ENCODE peak calls at places on chromosomes 13 and 19, in ten cellular contexts. One of them, this sample, is unnamed.
A peak's percentile ranks its signal among the peaks of the same experiment; 100 is the strongest.

GRCh38 chr19:1505012-1505411 is 7.8 kb downstream of the ADAMTSL5 start:
- DNase-seq in cardiac fibroblast: no peak
- DNase-seq in NB4: no peak
- DNase-seq in thyroid gland: no peak
- DNase-seq in heart right ventricle: no peak
- DNase-seq in CD8-positive, alpha-beta T cell: no peak
- DNase-seq in CD4-positive, alpha-beta T cell: no peak
- DNase-seq in cardiac muscle cell: no peak
- DNase-seq in upper lobe of left lung: no peak
- DNase-seq in AG04449: no peak
- DNase-seq in this sample: no peak

GRCh38 chr19:45779231-45780145 is 2.8 kb downstream of the DMPK start:
- DNase-seq in upper lobe of left lung: peak; percentile 97
- DNase-seq in AG04449: no peak
- DNase-seq in NB4: peak; percentile 70
- DNase-seq in heart right ventricle: peak; percentile 76
- DNase-seq in thyroid gland: peak; percentile 77
- DNase-seq in CD8-positive, alpha-beta T cell: peak; percentile 77
- DNase-seq in cardiac fibroblast: peak; percentile 51
- DNase-seq in cardiac muscle cell: peak; percentile 45
- DNase-seq in CD4-positive, alpha-beta T cell: peak; percentile 81
- DNase-seq in this sample: peak; percentile 70

GRCh38 chr19:43763473-43763939 is 8.7 kb upstream of the SMG9 start:
- DNase-seq in heart right ventricle: no peak
- DNase-seq in thyroid gland: no peak
- DNase-seq in NB4: no peak
- DNase-seq in cardiac muscle cell: no peak
- DNase-seq in cardiac fibroblast: peak; percentile 43
- DNase-seq in CD8-positive, alpha-beta T cell: no peak
- DNase-seq in upper lobe of left lung: no peak
- DNase-seq in CD4-positive, alpha-beta T cell: no peak
- DNase-seq in AG04449: no peak
- DNase-seq in this sample: no peak

GRCh38 chr13:29422015-29422414 is 173.5 kb downstream of the SLC7A1 start:
- DNase-seq in AG04449: no peak
- DNase-seq in CD8-positive, alpha-beta T cell: no peak
- DNase-seq in thyroid gland: no peak
- DNase-seq in NB4: no peak
- DNase-seq in CD4-positive, alpha-beta T cell: no peak
- DNase-seq in cardiac fibroblast: no peak
- DNase-seq in upper lobe of left lung: no peak
- DNase-seq in heart right ventricle: no peak
- DNase-seq in cardiac muscle cell: no peak
- DNase-seq in this sample: no peak

GRCh38 chr19:5138606-5139594 is 170.0 kb downstream of the KDM4B start:
- DNase-seq in CD4-positive, alpha-beta T cell: peak; percentile 36
- DNase-seq in heart right ventricle: peak; percentile 62
- DNase-seq in thyroid gland: peak; percentile 24
- DNase-seq in cardiac fibroblast: peak; percentile 76
- DNase-seq in cardiac muscle cell: peak; percentile 95
- DNase-seq in NB4: peak; percentile 96
- DNase-seq in CD8-positive, alpha-beta T cell: peak; percentile 88
- DNase-seq in upper lobe of left lung: peak; percentile 50
- DNase-seq in AG04449: no peak
- DNase-seq in this sample: no peak

GRCh38 chr13:85725433-85725832 is 73.8 kb downstream of the SLITRK6 start:
- DNase-seq in thyroid gland: no peak
- DNase-seq in cardiac fibroblast: no peak
- DNase-seq in AG04449: no peak
- DNase-seq in CD4-positive, alpha-beta T cell: no peak
- DNase-seq in heart right ventricle: no peak
- DNase-seq in cardiac muscle cell: no peak
- DNase-seq in NB4: no peak
- DNase-seq in upper lobe of left lung: no peak
- DNase-seq in CD8-positive, alpha-beta T cell: no peak
- DNase-seq in this sample: no peak

GRCh38 chr19:3285647-3286176 is 61.3 kb downstream of the CELF5 start:
- DNase-seq in thyroid gland: no peak
- DNase-seq in heart right ventricle: no peak
- DNase-seq in cardiac muscle cell: peak; percentile 27
- DNase-seq in CD4-positive, alpha-beta T cell: peak; percentile 50
- DNase-seq in upper lobe of left lung: peak; percentile 89
- DNase-seq in cardiac fibroblast: peak; percentile 28
- DNase-seq in CD8-positive, alpha-beta T cell: peak; percentile 72
- DNase-seq in AG04449: no peak
- DNase-seq in NB4: no peak
- DNase-seq in this sample: peak; percentile 54

GRCh38 chr13:36548129-36548528 is 115.8 kb downstream of the CCNA1 start:
- DNase-seq in AG04449: no peak
- DNase-seq in heart right ventricle: peak; percentile 8
- DNase-seq in upper lobe of left lung: no peak
- DNase-seq in CD8-positive, alpha-beta T cell: no peak
- DNase-seq in cardiac fibroblast: no peak
- DNase-seq in CD4-positive, alpha-beta T cell: no peak
- DNase-seq in cardiac muscle cell: no peak
- DNase-seq in NB4: no peak
- DNase-seq in thyroid gland: peak; percentile 65
- DNase-seq in this sample: no peak

GRCh38 chr19:4473708-4474503 is 1.8 kb downstream of the HDGFL2 start:
- DNase-seq in CD8-positive, alpha-beta T cell: no peak
- DNase-seq in CD4-positive, alpha-beta T cell: no peak
- DNase-seq in cardiac fibroblast: no peak
- DNase-seq in cardiac muscle cell: peak; percentile 19
- DNase-seq in upper lobe of left lung: peak; percentile 83
- DNase-seq in NB4: no peak
- DNase-seq in heart right ventricle: no peak
- DNase-seq in thyroid gland: peak; percentile 16
- DNase-seq in AG04449: no peak
- DNase-seq in this sample: no peak

GRCh38 chr13:75129331-75129730 is 352.6 kb downstream of the TBC1D4 start:
- DNase-seq in NB4: no peak
- DNase-seq in cardiac fibroblast: no peak
- DNase-seq in cardiac muscle cell: no peak
- DNase-seq in thyroid gland: no peak
- DNase-seq in AG04449: no peak
- DNase-seq in CD8-positive, alpha-beta T cell: no peak
- DNase-seq in heart right ventricle: no peak
- DNase-seq in CD4-positive, alpha-beta T cell: no peak
- DNase-seq in upper lobe of left lung: no peak
- DNase-seq in this sample: no peak

GRCh38 chr13:47069133-47069532 is 172.3 kb upstream of the HTR2A start:
- DNase-seq in cardiac muscle cell: no peak
- DNase-seq in AG04449: no peak
- DNase-seq in upper lobe of left lung: no peak
- DNase-seq in CD4-positive, alpha-beta T cell: no peak
- DNase-seq in cardiac fibroblast: no peak
- DNase-seq in CD8-positive, alpha-beta T cell: no peak
- DNase-seq in thyroid gland: no peak
- DNase-seq in NB4: no peak
- DNase-seq in heart right ventricle: no peak
- DNase-seq in this sample: no peak

GRCh38 chr19:16895467-16896097 is 6.8 kb downstream of the F2RL3 start:
- DNase-seq in upper lobe of left lung: peak; percentile 87
- DNase-seq in NB4: peak; percentile 48
- DNase-seq in thyroid gland: no peak
- DNase-seq in CD4-positive, alpha-beta T cell: no peak
- DNase-seq in cardiac muscle cell: peak; percentile 24
- DNase-seq in AG04449: no peak
- DNase-seq in heart right ventricle: no peak
- DNase-seq in cardiac fibroblast: peak; percentile 23
- DNase-seq in CD8-positive, alpha-beta T cell: no peak
- DNase-seq in this sample: no peak

GRCh38 chr19:51901860-51902259 is 3.0 kb downstream of the ZNF649 start:
- DNase-seq in AG04449: no peak
- DNase-seq in thyroid gland: no peak
- DNase-seq in NB4: no peak
- DNase-seq in cardiac muscle cell: no peak
- DNase-seq in CD8-positive, alpha-beta T cell: no peak
- DNase-seq in upper lobe of left lung: no peak
- DNase-seq in CD4-positive, alpha-beta T cell: no peak
- DNase-seq in heart right ventricle: no peak
- DNase-seq in cardiac fibroblast: no peak
- DNase-seq in this sample: no peak

GRCh38 chr19:48714759-48715261 is 4.7 kb downstream of the MAMSTR start:
- DNase-seq in heart right ventricle: no peak
- DNase-seq in AG04449: no peak
- DNase-seq in CD8-positive, alpha-beta T cell: no peak
- DNase-seq in thyroid gland: no peak
- DNase-seq in CD4-positive, alpha-beta T cell: no peak
- DNase-seq in NB4: no peak
- DNase-seq in upper lobe of left lung: no peak
- DNase-seq in cardiac muscle cell: no peak
- DNase-seq in cardiac fibroblast: no peak
- DNase-seq in this sample: no peak

GRCh38 chr19:48715681-48716171 is 3.8 kb downstream of the MAMSTR start:
- DNase-seq in thyroid gland: no peak
- DNase-seq in AG04449: no peak
- DNase-seq in heart right ventricle: no peak
- DNase-seq in CD4-positive, alpha-beta T cell: no peak
- DNase-seq in cardiac fibroblast: no peak
- DNase-seq in cardiac muscle cell: no peak
- DNase-seq in upper lobe of left lung: peak; percentile 75
- DNase-seq in CD8-positive, alpha-beta T cell: no peak
- DNase-seq in NB4: no peak
- DNase-seq in this sample: no peak

GRCh38 chr19:48715276-48715675 is 4.2 kb downstream of the MAMSTR start:
- DNase-seq in AG04449: no peak
- DNase-seq in CD8-positive, alpha-beta T cell: no peak
- DNase-seq in upper lobe of left lung: peak; percentile 33
- DNase-seq in cardiac fibroblast: no peak
- DNase-seq in NB4: no peak
- DNase-seq in thyroid gland: no peak
- DNase-seq in CD4-positive, alpha-beta T cell: no peak
- DNase-seq in heart right ventricle: peak; percentile 32
- DNase-seq in cardiac muscle cell: no peak
- DNase-seq in this sample: no peak

GRCh38 chr19:48713041-48713863 is 6.3 kb downstream of the MAMSTR start:
- DNase-seq in upper lobe of left lung: peak; percentile 36
- DNase-seq in CD4-positive, alpha-beta T cell: no peak
- DNase-seq in cardiac muscle cell: no peak
- DNase-seq in heart right ventricle: no peak
- DNase-seq in cardiac fibroblast: no peak
- DNase-seq in thyroid gland: no peak
- DNase-seq in CD8-positive, alpha-beta T cell: no peak
- DNase-seq in AG04449: no peak
- DNase-seq in NB4: peak; percentile 60
- DNase-seq in this sample: no peak

GRCh38 chr19:48713864-48714755 is 5.4 kb downstream of the MAMSTR start:
- DNase-seq in CD8-positive, alpha-beta T cell: peak; percentile 97
- DNase-seq in AG04449: peak; percentile 93
- DNase-seq in thyroid gland: peak; percentile 99
- DNase-seq in CD4-positive, alpha-beta T cell: peak; percentile 95
- DNase-seq in upper lobe of left lung: peak; percentile 99
- DNase-seq in cardiac fibroblast: peak; percentile 100
- DNase-seq in heart right ventricle: peak; percentile 99
- DNase-seq in cardiac muscle cell: peak; percentile 100
- DNase-seq in NB4: peak; percentile 100
- DNase-seq in this sample: peak; percentile 99
- TF ChIP-seq CTCF in CD8-positive, alpha-beta T cell: no peak
- TF ChIP-seq CTCF in AG04449: no peak
- TF ChIP-seq CTCF in thyroid gland: no peak
- TF ChIP-seq CTCF in CD4-positive, alpha-beta T cell: no peak
- TF ChIP-seq CTCF in upper lobe of left lung: no peak
- TF ChIP-seq CTCF in cardiac fibroblast: no peak
- TF ChIP-seq CTCF in heart right ventricle: no peak
- TF ChIP-seq CTCF in cardiac muscle cell: no peak
- TF ChIP-seq CTCF in NB4: peak; percentile 23
- TF ChIP-seq CTCF in this sample: no peak

GRCh38 chr13:94992277-94992989 is 280.1 kb upstream of the SOX21 start:
- DNase-seq in NB4: no peak
- DNase-seq in cardiac muscle cell: peak; percentile 76
- DNase-seq in cardiac fibroblast: peak; percentile 82
- DNase-seq in CD4-positive, alpha-beta T cell: no peak
- DNase-seq in thyroid gland: no peak
- DNase-seq in AG04449: no peak
- DNase-seq in upper lobe of left lung: no peak
- DNase-seq in CD8-positive, alpha-beta T cell: no peak
- DNase-seq in heart right ventricle: no peak
- DNase-seq in this sample: no peak

GRCh38 chr13:94987869-94988268 is 275.5 kb upstream of the SOX21 start:
- DNase-seq in heart right ventricle: no peak
- DNase-seq in cardiac muscle cell: no peak
- DNase-seq in cardiac fibroblast: no peak
- DNase-seq in thyroid gland: no peak
- DNase-seq in CD8-positive, alpha-beta T cell: no peak
- DNase-seq in upper lobe of left lung: no peak
- DNase-seq in NB4: no peak
- DNase-seq in AG04449: no peak
- DNase-seq in CD4-positive, alpha-beta T cell: no peak
- DNase-seq in this sample: no peak

GRCh38 chr13:94987081-94987480 is 274.7 kb upstream of the SOX21 start:
- DNase-seq in AG04449: no peak
- DNase-seq in cardiac muscle cell: peak; percentile 22
- DNase-seq in NB4: no peak
- DNase-seq in cardiac fibroblast: peak; percentile 52
- DNase-seq in heart right ventricle: no peak
- DNase-seq in upper lobe of left lung: no peak
- DNase-seq in CD8-positive, alpha-beta T cell: no peak
- DNase-seq in CD4-positive, alpha-beta T cell: no peak
- DNase-seq in thyroid gland: no peak
- DNase-seq in this sample: no peak

GRCh38 chr13:94984974-94985373 is 272.6 kb upstream of the SOX21 start:
- DNase-seq in thyroid gland: no peak
- DNase-seq in cardiac muscle cell: no peak
- DNase-seq in heart right ventricle: no peak
- DNase-seq in CD4-positive, alpha-beta T cell: no peak
- DNase-seq in NB4: no peak
- DNase-seq in cardiac fibroblast: no peak
- DNase-seq in AG04449: no peak
- DNase-seq in CD8-positive, alpha-beta T cell: no peak
- DNase-seq in upper lobe of left lung: no peak
- DNase-seq in this sample: no peak

GRCh38 chr13:94988654-94989053 is 276.3 kb upstream of the SOX21 start:
- DNase-seq in cardiac muscle cell: peak; percentile 23
- DNase-seq in thyroid gland: no peak
- DNase-seq in heart right ventricle: no peak
- DNase-seq in upper lobe of left lung: no peak
- DNase-seq in CD8-positive, alpha-beta T cell: no peak
- DNase-seq in AG04449: no peak
- DNase-seq in cardiac fibroblast: peak; percentile 30
- DNase-seq in CD4-positive, alpha-beta T cell: no peak
- DNase-seq in NB4: peak; percentile 13
- DNase-seq in this sample: no peak
- TF ChIP-seq CTCF in cardiac muscle cell: peak; percentile 17
- TF ChIP-seq CTCF in thyroid gland: no peak
- TF ChIP-seq CTCF in heart right ventricle: no peak
- TF ChIP-seq CTCF in upper lobe of left lung: no peak
- TF ChIP-seq CTCF in CD8-positive, alpha-beta T cell: no peak
- TF ChIP-seq CTCF in AG04449: no peak
- TF ChIP-seq CTCF in cardiac fibroblast: no peak
- TF ChIP-seq CTCF in CD4-positive, alpha-beta T cell: no peak
- TF ChIP-seq CTCF in NB4: no peak
- TF ChIP-seq CTCF in this sample: no peak

GRCh38 chr13:39779337-39780270 is 124.1 kb downstream of the COG6 start:
- DNase-seq in CD8-positive, alpha-beta T cell: peak; percentile 70
- DNase-seq in AG04449: no peak
- DNase-seq in heart right ventricle: no peak
- DNase-seq in cardiac muscle cell: peak; percentile 59
- DNase-seq in upper lobe of left lung: no peak
- DNase-seq in NB4: no peak
- DNase-seq in cardiac fibroblast: peak; percentile 54
- DNase-seq in thyroid gland: peak; percentile 15
- DNase-seq in CD4-positive, alpha-beta T cell: peak; percentile 26
- DNase-seq in this sample: no peak
- TF ChIP-seq CTCF in CD8-positive, alpha-beta T cell: no peak
- TF ChIP-seq CTCF in AG04449: no peak
- TF ChIP-seq CTCF in heart right ventricle: no peak
- TF ChIP-seq CTCF in cardiac muscle cell: no peak
- TF ChIP-seq CTCF in upper lobe of left lung: no peak
- TF ChIP-seq CTCF in NB4: no peak
- TF ChIP-seq CTCF in cardiac fibroblast: no peak
- TF ChIP-seq CTCF in thyroid gland: no peak
- TF ChIP-seq CTCF in CD4-positive, alpha-beta T cell: no peak
- TF ChIP-seq CTCF in this sample: no peak

GRCh38 chr19:10568444-10568825 is 344 bp downstream of the CDKN2D start:
- DNase-seq in AG04449: no peak
- DNase-seq in CD4-positive, alpha-beta T cell: peak; percentile 42
- DNase-seq in cardiac muscle cell: no peak
- DNase-seq in NB4: peak; percentile 89
- DNase-seq in heart right ventricle: peak; percentile 26
- DNase-seq in upper lobe of left lung: no peak
- DNase-seq in cardiac fibroblast: no peak
- DNase-seq in thyroid gland: peak; percentile 53
- DNase-seq in CD8-positive, alpha-beta T cell: peak; percentile 66
- DNase-seq in this sample: no peak
- TF ChIP-seq CTCF in AG04449: peak; percentile 1
- TF ChIP-seq CTCF in CD4-positive, alpha-beta T cell: no peak
- TF ChIP-seq CTCF in cardiac muscle cell: no peak
- TF ChIP-seq CTCF in NB4: no peak
- TF ChIP-seq CTCF in heart right ventricle: no peak
- TF ChIP-seq CTCF in upper lobe of left lung: no peak
- TF ChIP-seq CTCF in cardiac fibroblast: no peak
- TF ChIP-seq CTCF in thyroid gland: no peak
- TF ChIP-seq CTCF in CD8-positive, alpha-beta T cell: peak; percentile 21
- TF ChIP-seq CTCF in this sample: peak; percentile 6